ENCODE peak calls at places on chromosomes 4 and X, in nine cellular contexts. One of them, this sample, is unnamed.

GRCh38 chr4:10096201-10096975 is 20.2 kb downstream of the WDR1 start:
- DNase-seq in MM.1S: peak; percentile 98
- DNase-seq in OCI-M1: peak; percentile 45
- DNase-seq in T-helper 9 cell: peak; percentile 60
- DNase-seq in NCI-H1092: no peak
- DNase-seq in HAP-1: no peak
- DNase-seq in IMR-90: peak; percentile 94
- DNase-seq in astrocyte of the spinal cord: peak; percentile 96
- DNase-seq in activated CD4-positive, alpha-beta T cell treated with anti-CD3 and anti-CD28 coated beads for 24 hours: peak; percentile 69
- DNase-seq in this sample: no peak

GRCh38 chrX:14916017-14916674 is 42.9 kb downstream of the MOSPD2 start:
- DNase-seq in HAP-1: no peak
- DNase-seq in astrocyte of the spinal cord: peak; percentile 78
- DNase-seq in activated CD4-positive, alpha-beta T cell treated with anti-CD3 and anti-CD28 coated beads for 24 hours: no peak
- DNase-seq in MM.1S: no peak
- DNase-seq in OCI-M1: no peak
- DNase-seq in IMR-90: peak; percentile 81
- DNase-seq in T-helper 9 cell: no peak
- DNase-seq in NCI-H1092: no peak
- DNase-seq in this sample: no peak

GRCh38 chrX:112424166-112424565 is 255.6 kb downstream of the LHFPL1 start:
- DNase-seq in OCI-M1: no peak
- DNase-seq in NCI-H1092: no peak
- DNase-seq in T-helper 9 cell: no peak
- DNase-seq in IMR-90: no peak
- DNase-seq in HAP-1: no peak
- DNase-seq in MM.1S: no peak
- DNase-seq in astrocyte of the spinal cord: no peak
- DNase-seq in activated CD4-positive, alpha-beta T cell treated with anti-CD3 and anti-CD28 coated beads for 24 hours: no peak
- DNase-seq in this sample: no peak

GRCh38 chr4:107913283-107913899 is 18.0 kb upstream of the CYP2U1 start:
- DNase-seq in HAP-1: peak; percentile 64
- DNase-seq in astrocyte of the spinal cord: peak; percentile 70
- DNase-seq in MM.1S: peak; percentile 73
- DNase-seq in NCI-H1092: peak; percentile 41
- DNase-seq in activated CD4-positive, alpha-beta T cell treated with anti-CD3 and anti-CD28 coated beads for 24 hours: no peak
- DNase-seq in T-helper 9 cell: no peak
- DNase-seq in IMR-90: peak; percentile 76
- DNase-seq in OCI-M1: peak; percentile 87
- DNase-seq in this sample: peak; percentile 36

GRCh38 chr4:71230258-71230594 is 108.6 kb upstream of the SLC4A4 start:
- DNase-seq in IMR-90: peak; percentile 87
- DNase-seq in activated CD4-positive, alpha-beta T cell treated with anti-CD3 and anti-CD28 coated beads for 24 hours: no peak
- DNase-seq in OCI-M1: no peak
- DNase-seq in MM.1S: no peak
- DNase-seq in T-helper 9 cell: no peak
- DNase-seq in astrocyte of the spinal cord: peak; percentile 8
- DNase-seq in NCI-H1092: no peak
- DNase-seq in HAP-1: no peak
- DNase-seq in this sample: no peak

GRCh38 chr4:107252621-107253020 is 216.5 kb upstream of the DKK2 start:
- DNase-seq in astrocyte of the spinal cord: no peak
- DNase-seq in NCI-H1092: no peak
- DNase-seq in HAP-1: no peak
- DNase-seq in OCI-M1: no peak
- DNase-seq in T-helper 9 cell: no peak
- DNase-seq in activated CD4-positive, alpha-beta T cell treated with anti-CD3 and anti-CD28 coated beads for 24 hours: no peak
- DNase-seq in MM.1S: no peak
- DNase-seq in IMR-90: no peak
- DNase-seq in this sample: no peak

GRCh38 chrX:125940985-125941384 is 225.1 kb downstream of the DCAF12L2 start:
- DNase-seq in astrocyte of the spinal cord: no peak
- DNase-seq in IMR-90: no peak
- DNase-seq in MM.1S: no peak
- DNase-seq in OCI-M1: peak; percentile 0
- DNase-seq in activated CD4-positive, alpha-beta T cell treated with anti-CD3 and anti-CD28 coated beads for 24 hours: no peak
- DNase-seq in HAP-1: no peak
- DNase-seq in T-helper 9 cell: no peak
- DNase-seq in NCI-H1092: no peak
- DNase-seq in this sample: no peak

GRCh38 chr4:5142726-5143125 is 91.4 kb downstream of the STK32B start:
- DNase-seq in activated CD4-positive, alpha-beta T cell treated with anti-CD3 and anti-CD28 coated beads for 24 hours: no peak
- DNase-seq in HAP-1: no peak
- DNase-seq in astrocyte of the spinal cord: peak; percentile 38
- DNase-seq in NCI-H1092: no peak
- DNase-seq in OCI-M1: peak; percentile 25
- DNase-seq in IMR-90: peak; percentile 66
- DNase-seq in T-helper 9 cell: no peak
- DNase-seq in MM.1S: peak; percentile 24
- DNase-seq in this sample: no peak

GRCh38 chr4:188596027-188596426 is 456.8 kb downstream of the TRIML1 start:
- DNase-seq in astrocyte of the spinal cord: no peak
- DNase-seq in T-helper 9 cell: no peak
- DNase-seq in IMR-90: peak; percentile 44
- DNase-seq in OCI-M1: no peak
- DNase-seq in HAP-1: no peak
- DNase-seq in NCI-H1092: no peak
- DNase-seq in MM.1S: no peak
- DNase-seq in activated CD4-positive, alpha-beta T cell treated with anti-CD3 and anti-CD28 coated beads for 24 hours: no peak
- DNase-seq in this sample: no peak

GRCh38 chr4:81021526-81021944 is 9.0 kb upstream of the BMP3 start:
- DNase-seq in NCI-H1092: no peak
- DNase-seq in activated CD4-positive, alpha-beta T cell treated with anti-CD3 and anti-CD28 coated beads for 24 hours: no peak
- DNase-seq in HAP-1: no peak
- DNase-seq in MM.1S: no peak
- DNase-seq in astrocyte of the spinal cord: no peak
- DNase-seq in T-helper 9 cell: no peak
- DNase-seq in IMR-90: no peak
- DNase-seq in OCI-M1: no peak
- DNase-seq in this sample: no peak

GRCh38 chr4:78707268-78707667 is 68.9 kb upstream of the BMP2K start:
- DNase-seq in activated CD4-positive, alpha-beta T cell treated with anti-CD3 and anti-CD28 coated beads for 24 hours: no peak
- DNase-seq in IMR-90: no peak
- DNase-seq in T-helper 9 cell: no peak
- DNase-seq in astrocyte of the spinal cord: no peak
- DNase-seq in NCI-H1092: no peak
- DNase-seq in HAP-1: no peak
- DNase-seq in OCI-M1: peak; percentile 88
- DNase-seq in MM.1S: no peak
- DNase-seq in this sample: no peak

GRCh38 chr4:8703401-8703696 is 110.8 kb downstream of the CPZ start:
- DNase-seq in MM.1S: no peak
- DNase-seq in activated CD4-positive, alpha-beta T cell treated with anti-CD3 and anti-CD28 coated beads for 24 hours: no peak
- DNase-seq in IMR-90: no peak
- DNase-seq in T-helper 9 cell: no peak
- DNase-seq in astrocyte of the spinal cord: no peak
- DNase-seq in OCI-M1: no peak
- DNase-seq in HAP-1: no peak
- DNase-seq in NCI-H1092: no peak
- DNase-seq in this sample: no peak

GRCh38 chr4:16055454-16055853 is 28.4 kb downstream of the PROM1 start:
- DNase-seq in OCI-M1: no peak
- DNase-seq in activated CD4-positive, alpha-beta T cell treated with anti-CD3 and anti-CD28 coated beads for 24 hours: no peak
- DNase-seq in IMR-90: no peak
- DNase-seq in HAP-1: no peak
- DNase-seq in astrocyte of the spinal cord: no peak
- DNase-seq in NCI-H1092: no peak
- DNase-seq in T-helper 9 cell: no peak
- DNase-seq in MM.1S: no peak
- DNase-seq in this sample: no peak

GRCh38 chr4:10773010-10773409 is 88.4 kb upstream of the CLNK start:
- DNase-seq in NCI-H1092: peak; percentile 68
- DNase-seq in astrocyte of the spinal cord: peak; percentile 70
- DNase-seq in IMR-90: no peak
- DNase-seq in OCI-M1: no peak
- DNase-seq in MM.1S: no peak
- DNase-seq in activated CD4-positive, alpha-beta T cell treated with anti-CD3 and anti-CD28 coated beads for 24 hours: no peak
- DNase-seq in T-helper 9 cell: no peak
- DNase-seq in HAP-1: no peak
- DNase-seq in this sample: no peak

GRCh38 chr4:103303011-103303410 is 104.9 kb upstream of the CENPE start:
- DNase-seq in MM.1S: no peak
- DNase-seq in astrocyte of the spinal cord: no peak
- DNase-seq in HAP-1: no peak
- DNase-seq in NCI-H1092: no peak
- DNase-seq in IMR-90: no peak
- DNase-seq in activated CD4-positive, alpha-beta T cell treated with anti-CD3 and anti-CD28 coated beads for 24 hours: no peak
- DNase-seq in T-helper 9 cell: no peak
- DNase-seq in OCI-M1: no peak
- DNase-seq in this sample: no peak

GRCh38 chr4:105147226-105148151 is 813 bp downstream of the TET2 start:
- DNase-seq in activated CD4-positive, alpha-beta T cell treated with anti-CD3 and anti-CD28 coated beads for 24 hours: no peak
- DNase-seq in astrocyte of the spinal cord: peak; percentile 69
- DNase-seq in OCI-M1: peak; percentile 69
- DNase-seq in NCI-H1092: peak; percentile 16
- DNase-seq in IMR-90: peak; percentile 44
- DNase-seq in T-helper 9 cell: no peak
- DNase-seq in MM.1S: peak; percentile 30
- DNase-seq in HAP-1: peak; percentile 82
- DNase-seq in this sample: no peak

GRCh38 chr4:173328236-173328901 is 5.8 kb downstream of the HMGB2 start:
- DNase-seq in HAP-1: no peak
- DNase-seq in T-helper 9 cell: no peak
- DNase-seq in astrocyte of the spinal cord: no peak
- DNase-seq in NCI-H1092: no peak
- DNase-seq in activated CD4-positive, alpha-beta T cell treated with anti-CD3 and anti-CD28 coated beads for 24 hours: no peak
- DNase-seq in IMR-90: peak; percentile 7
- DNase-seq in OCI-M1: no peak
- DNase-seq in MM.1S: no peak
- DNase-seq in this sample: no peak

GRCh38 chrX:100864967-100865366 is 9.2 kb downstream of the NOX1 start:
- DNase-seq in T-helper 9 cell: no peak
- DNase-seq in MM.1S: no peak
- DNase-seq in NCI-H1092: no peak
- DNase-seq in activated CD4-positive, alpha-beta T cell treated with anti-CD3 and anti-CD28 coated beads for 24 hours: no peak
- DNase-seq in HAP-1: no peak
- DNase-seq in OCI-M1: peak; percentile 7
- DNase-seq in IMR-90: peak; percentile 57
- DNase-seq in astrocyte of the spinal cord: peak; percentile 48
- DNase-seq in this sample: no peak

GRCh38 chrX:18890724-18891560 is 93.0 kb downstream of the PHKA2 start:
- DNase-seq in NCI-H1092: no peak
- DNase-seq in IMR-90: no peak
- DNase-seq in T-helper 9 cell: no peak
- DNase-seq in MM.1S: no peak
- DNase-seq in astrocyte of the spinal cord: no peak
- DNase-seq in HAP-1: no peak
- DNase-seq in activated CD4-positive, alpha-beta T cell treated with anti-CD3 and anti-CD28 coated beads for 24 hours: no peak
- DNase-seq in OCI-M1: no peak
- DNase-seq in this sample: no peak

GRCh38 chr4:727576-727975 is 21.9 kb downstream of the PCGF3 start:
- DNase-seq in activated CD4-positive, alpha-beta T cell treated with anti-CD3 and anti-CD28 coated beads for 24 hours: no peak
- DNase-seq in MM.1S: no peak
- DNase-seq in astrocyte of the spinal cord: no peak
- DNase-seq in T-helper 9 cell: no peak
- DNase-seq in HAP-1: no peak
- DNase-seq in OCI-M1: no peak
- DNase-seq in IMR-90: no peak
- DNase-seq in NCI-H1092: no peak
- DNase-seq in this sample: no peak

GRCh38 chr4:165077034-165077578 is 23.4 kb downstream of the TRIM75 start:
- DNase-seq in MM.1S: peak; percentile 44
- DNase-seq in activated CD4-positive, alpha-beta T cell treated with anti-CD3 and anti-CD28 coated beads for 24 hours: no peak
- DNase-seq in OCI-M1: no peak
- DNase-seq in T-helper 9 cell: no peak
- DNase-seq in NCI-H1092: no peak
- DNase-seq in HAP-1: no peak
- DNase-seq in astrocyte of the spinal cord: no peak
- DNase-seq in IMR-90: no peak
- DNase-seq in this sample: no peak

GRCh38 chrX:65476564-65476963 is 58.0 kb downstream of the LAS1L start:
- DNase-seq in IMR-90: no peak
- DNase-seq in MM.1S: peak; percentile 51
- DNase-seq in astrocyte of the spinal cord: no peak
- DNase-seq in HAP-1: no peak
- DNase-seq in OCI-M1: no peak
- DNase-seq in NCI-H1092: no peak
- DNase-seq in activated CD4-positive, alpha-beta T cell treated with anti-CD3 and anti-CD28 coated beads for 24 hours: no peak
- DNase-seq in T-helper 9 cell: no peak
- DNase-seq in this sample: no peak

GRCh38 chr4:107518076-107518475 is 202.0 kb downstream of the PAPSS1 start:
- DNase-seq in T-helper 9 cell: no peak
- DNase-seq in NCI-H1092: no peak
- DNase-seq in OCI-M1: no peak
- DNase-seq in activated CD4-positive, alpha-beta T cell treated with anti-CD3 and anti-CD28 coated beads for 24 hours: no peak
- DNase-seq in astrocyte of the spinal cord: no peak
- DNase-seq in IMR-90: no peak
- DNase-seq in HAP-1: no peak
- DNase-seq in MM.1S: no peak
- DNase-seq in this sample: no peak

GRCh38 chr4:40321671-40322131 is 13.4 kb upstream of the CHRNA9 start:
- DNase-seq in activated CD4-positive, alpha-beta T cell treated with anti-CD3 and anti-CD28 coated beads for 24 hours: no peak
- DNase-seq in T-helper 9 cell: no peak
- DNase-seq in IMR-90: peak; percentile 79
- DNase-seq in OCI-M1: no peak
- DNase-seq in astrocyte of the spinal cord: peak; percentile 72
- DNase-seq in HAP-1: peak; percentile 26
- DNase-seq in NCI-H1092: no peak
- DNase-seq in MM.1S: peak; percentile 3
- DNase-seq in this sample: no peak

GRCh38 chr4:168475745-168476144 is 4.5 kb downstream of the DDX60L start:
- DNase-seq in MM.1S: no peak
- DNase-seq in astrocyte of the spinal cord: no peak
- DNase-seq in OCI-M1: peak; percentile 59
- DNase-seq in activated CD4-positive, alpha-beta T cell treated with anti-CD3 and anti-CD28 coated beads for 24 hours: no peak
- DNase-seq in T-helper 9 cell: no peak
- DNase-seq in IMR-90: no peak
- DNase-seq in NCI-H1092: no peak
- DNase-seq in HAP-1: no peak
- DNase-seq in this sample: no peak

GRCh38 chr4:101696276-101697010 is 94.1 kb upstream of the BANK1 start:
- DNase-seq in HAP-1: peak; percentile 62
- DNase-seq in IMR-90: no peak
- DNase-seq in T-helper 9 cell: no peak
- DNase-seq in NCI-H1092: no peak
- DNase-seq in astrocyte of the spinal cord: no peak
- DNase-seq in MM.1S: no peak
- DNase-seq in OCI-M1: peak; percentile 7
- DNase-seq in activated CD4-positive, alpha-beta T cell treated with anti-CD3 and anti-CD28 coated beads for 24 hours: no peak
- DNase-seq in this sample: no peak

GRCh38 chr4:68218044-68218443 is 27.4 kb downstream of the TMPRSS11B start:
- DNase-seq in T-helper 9 cell: no peak
- DNase-seq in MM.1S: no peak
- DNase-seq in HAP-1: no peak
- DNase-seq in IMR-90: no peak
- DNase-seq in astrocyte of the spinal cord: peak; percentile 12
- DNase-seq in activated CD4-positive, alpha-beta T cell treated with anti-CD3 and anti-CD28 coated beads for 24 hours: no peak
- DNase-seq in OCI-M1: no peak
- DNase-seq in NCI-H1092: no peak
- DNase-seq in this sample: no peak

GRCh38 chr4:147924604-147925412 is 192.9 kb downstream of the ARHGAP10 start:
- DNase-seq in activated CD4-positive, alpha-beta T cell treated with anti-CD3 and anti-CD28 coated beads for 24 hours: no peak
- DNase-seq in astrocyte of the spinal cord: peak; percentile 44
- DNase-seq in HAP-1: peak; percentile 34
- DNase-seq in IMR-90: peak; percentile 40
- DNase-seq in T-helper 9 cell: no peak
- DNase-seq in OCI-M1: peak; percentile 60
- DNase-seq in NCI-H1092: no peak
- DNase-seq in MM.1S: no peak
- DNase-seq in this sample: no peak